ENCODE peak calls at places on chromosomes 2 and 18, in nine cellular contexts. Z, P, O, A, H, N, X, I and L are unnamed samples.

GRCh38 chr2:10370390-10370789 is 67.7 kb downstream of the HPCAL1 start:
- DNase-seq in P (no peak), N (no peak), H (no peak), Z (no peak), A (no peak), O (no peak), I (no peak), X (no peak), L (no peak)

GRCh38 chr2:134919360-134920210 is 963 bp downstream of the CCNT2 start:
- DNase-seq in X (peak), A (peak), P (peak), Z (peak), N (peak), H (no peak), O (no peak), I (no peak), L (no peak)

GRCh38 chr2:110717734-110718133 is 14.6 kb upstream of the ACOXL start:
- DNase-seq in A (no peak), I (no peak), N (no peak), X (no peak), O (no peak), P (no peak), H (no peak), Z (no peak), L (no peak)

GRCh38 chr18:79378416-79379250 is 17.1 kb upstream of the NFATC1 start:
- DNase-seq in H (peak), A (peak), N (peak), Z (peak), O (peak), I (peak), P (peak), X (peak), L (peak)

GRCh38 chr2:105776560-105776928 is 31.8 kb downstream of the NCK2 start:
- DNase-seq in N (no peak), I (no peak), X (no peak), H (no peak), O (no peak), Z (no peak), P (no peak), A (no peak), L (no peak)

GRCh38 chr2:96977631-96978195 is 8.7 kb downstream of the FAM178B start:
- DNase-seq in X (peak), P (peak), H (peak), Z (peak), O (peak), A (no peak), I (no peak), N (peak), L (no peak)

GRCh38 chr2:202577250-202578183 is 57.3 kb upstream of the FAM117B start:
- DNase-seq in N (no peak), O (no peak), P (no peak), Z (no peak), X (no peak), H (no peak), A (no peak), I (no peak), L (no peak)

GRCh38 chr18:76621184-76621583 is 126.1 kb upstream of the ZNF516 start:
- DNase-seq in P (peak), A (no peak), H (peak), X (no peak), O (no peak), N (no peak), I (no peak), Z (no peak), L (no peak)

GRCh38 chr2:66233981-66234380 is 200.9 kb upstream of the MEIS1 start:
- DNase-seq in H (no peak), I (no peak), O (peak), P (no peak), N (no peak), X (no peak), A (no peak), Z (no peak), L (no peak)

GRCh38 chr2:23776021-23776420 is 150.9 kb downstream of the ATAD2B start:
- DNase-seq in Z (no peak), N (no peak), A (no peak), P (no peak), O (no peak), X (no peak), H (no peak), I (no peak), L (no peak)

GRCh38 chr2:96839288-96839874 is 4.4 kb downstream of the ANKRD23 start:
- DNase-seq in P (no peak), N (peak), A (no peak), I (peak), X (peak), H (peak), Z (no peak), O (no peak), L (no peak)

GRCh38 chr2:84905181-84906107 is at the start of gene TMSB10:
- DNase-seq in X (peak), I (peak), N (peak), A (peak), Z (peak), O (peak), P (peak), H (peak), L (peak)

GRCh38 chr2:226414313-226414712 is 385.3 kb downstream of the IRS1 start:
- DNase-seq in P (no peak), I (no peak), N (no peak), X (no peak), H (peak), O (no peak), Z (no peak), A (no peak), L (no peak)

GRCh38 chr2:183541766-183542165 is 417.5 kb downstream of the NUP35 start:
- DNase-seq in N (no peak), I (no peak), O (peak), X (no peak), Z (peak), H (no peak), A (no peak), P (peak), L (no peak)

GRCh38 chr2:197008229-197008628 is 81.7 kb upstream of the PGAP1 start:
- DNase-seq in A (no peak), P (peak), N (no peak), I (no peak), O (no peak), Z (peak), X (no peak), H (peak), L (no peak)

GRCh38 chr2:200199005-200199404 is 107.5 kb upstream of the SPATS2L start:
- DNase-seq in X (no peak), N (no peak), O (no peak), A (no peak), P (no peak), Z (no peak), H (no peak), I (no peak), L (no peak)

GRCh38 chr2:45168731-45169338 is 159.6 kb upstream of the SIX2 start:
- DNase-seq in N (peak), Z (peak), O (peak), H (no peak), A (peak), P (no peak), I (no peak), X (no peak), L (no peak)

GRCh38 chr2:188600536-188601210 is 309.0 kb downstream of the GULP1 start:
- DNase-seq in I (no peak), P (peak), X (no peak), A (no peak), H (peak), O (no peak), N (no peak), Z (no peak), L (no peak)

GRCh38 chr18:42183746-42184145 is 228.7 kb downstream of the PIK3C3 start:
- DNase-seq in O (peak), Z (peak), I (no peak), P (peak), X (no peak), N (no peak), A (no peak), H (peak), L (no peak)

GRCh38 chr18:57276720-57277284 is 75.6 kb upstream of the ST8SIA3 start:
- DNase-seq in H (no peak), X (no peak), P (no peak), Z (no peak), O (no peak), N (no peak), I (no peak), A (no peak), L (no peak)

GRCh38 chr2:16438571-16439294 is 226.9 kb downstream of the CYRIA start:
- DNase-seq in O (no peak), N (no peak), Z (no peak), A (no peak), P (no peak), H (no peak), X (no peak), I (no peak), L (no peak)

DNA sequence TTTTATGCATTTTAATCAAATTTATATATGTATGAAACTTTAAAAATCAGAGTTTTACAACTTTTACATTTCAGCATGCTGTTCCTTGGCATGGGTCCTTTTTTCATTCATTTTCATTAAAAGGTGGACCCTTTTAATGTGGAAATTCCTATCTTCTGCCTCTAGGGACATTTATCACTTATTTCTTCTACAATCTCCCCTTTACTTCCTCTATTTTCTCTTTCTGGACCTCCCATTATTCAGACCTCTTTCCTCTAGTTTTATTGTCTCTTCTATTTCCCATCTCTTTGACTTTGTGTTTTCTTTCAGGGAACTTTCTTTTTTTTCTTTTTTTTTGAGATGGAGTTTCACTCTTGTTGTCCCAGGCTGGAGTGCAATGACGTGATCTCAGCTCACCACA is 5.7 kb downstream of the PROC start:
- DNase-seq in N (no peak), O (no peak), Z (no peak), X (no peak), H (no peak), A (no peak), I (no peak), P (no peak), L (no peak)
- TF ChIP-seq CTCF in N (no peak), O (no peak), Z (no peak), X (no peak), H (no peak), A (no peak), I (no peak), P (no peak), L (no peak)

GRCh38 chr2:181177376-181177775 is 197.0 kb downstream of the UBE2E3 start:
- DNase-seq in X (no peak), N (no peak), O (no peak), P (no peak), A (no peak), H (peak), I (no peak), Z (no peak), L (no peak)

GRCh38 chr2:181174880-181175590 is 194.6 kb downstream of the UBE2E3 start:
- DNase-seq in X (no peak), I (no peak), H (peak), A (peak), P (peak), Z (no peak), O (no peak), N (no peak), L (no peak)

GRCh38 chr2:181176540-181176939 is 196.1 kb downstream of the UBE2E3 start:
- DNase-seq in P (no peak), A (no peak), X (no peak), Z (no peak), H (peak), N (no peak), O (no peak), I (no peak), L (no peak)

GRCh38 chr2:181178130-181178529 is 197.7 kb downstream of the UBE2E3 start:
- DNase-seq in N (no peak), I (no peak), X (no peak), A (no peak), H (no peak), O (no peak), Z (no peak), P (no peak), L (no peak)

GRCh38 chr2:181178823-181179412 is 198.5 kb downstream of the UBE2E3 start:
- DNase-seq in P (no peak), Z (peak), O (peak), N (peak), H (no peak), I (no peak), X (peak), A (no peak), L (no peak)
- TF ChIP-seq CTCF in P (peak), Z (no peak), O (peak), N (no peak), H (peak), I (peak), X (peak), A (peak), L (peak)

GRCh38 chr2:206783718-206784117 is 18.3 kb downstream of the FASTKD2 start:
- DNase-seq in P (no peak), A (no peak), H (no peak), N (no peak), Z (peak), I (no peak), O (peak), X (no peak), L (no peak)
- TF ChIP-seq CTCF in P (peak), A (peak), H (peak), N (no peak), Z (peak), I (no peak), O (peak), X (no peak), L (peak)

GRCh38 chr2:46338674-46339073 is 41.5 kb downstream of the EPAS1 start:
- DNase-seq in I (no peak), H (no peak), P (no peak), Z (no peak), N (no peak), O (no peak), X (no peak), A (no peak), L (no peak)

GRCh38 chr2:46335966-46336436 is 38.8 kb downstream of the EPAS1 start:
- DNase-seq in Z (peak), I (no peak), P (no peak), X (no peak), H (peak), O (peak), N (no peak), A (no peak), L (no peak)

GRCh38 chr2:46339200-46339599 is 42.0 kb downstream of the EPAS1 start:
- DNase-seq in I (no peak), A (no peak), P (no peak), O (no peak), N (no peak), X (no peak), Z (no peak), H (no peak), L (no peak)

GRCh38 chr2:46336560-46336959 is 39.4 kb downstream of the EPAS1 start:
- DNase-seq in P (peak), Z (no peak), H (peak), X (no peak), A (no peak), N (peak), O (no peak), I (no peak), L (no peak)

DNA sequence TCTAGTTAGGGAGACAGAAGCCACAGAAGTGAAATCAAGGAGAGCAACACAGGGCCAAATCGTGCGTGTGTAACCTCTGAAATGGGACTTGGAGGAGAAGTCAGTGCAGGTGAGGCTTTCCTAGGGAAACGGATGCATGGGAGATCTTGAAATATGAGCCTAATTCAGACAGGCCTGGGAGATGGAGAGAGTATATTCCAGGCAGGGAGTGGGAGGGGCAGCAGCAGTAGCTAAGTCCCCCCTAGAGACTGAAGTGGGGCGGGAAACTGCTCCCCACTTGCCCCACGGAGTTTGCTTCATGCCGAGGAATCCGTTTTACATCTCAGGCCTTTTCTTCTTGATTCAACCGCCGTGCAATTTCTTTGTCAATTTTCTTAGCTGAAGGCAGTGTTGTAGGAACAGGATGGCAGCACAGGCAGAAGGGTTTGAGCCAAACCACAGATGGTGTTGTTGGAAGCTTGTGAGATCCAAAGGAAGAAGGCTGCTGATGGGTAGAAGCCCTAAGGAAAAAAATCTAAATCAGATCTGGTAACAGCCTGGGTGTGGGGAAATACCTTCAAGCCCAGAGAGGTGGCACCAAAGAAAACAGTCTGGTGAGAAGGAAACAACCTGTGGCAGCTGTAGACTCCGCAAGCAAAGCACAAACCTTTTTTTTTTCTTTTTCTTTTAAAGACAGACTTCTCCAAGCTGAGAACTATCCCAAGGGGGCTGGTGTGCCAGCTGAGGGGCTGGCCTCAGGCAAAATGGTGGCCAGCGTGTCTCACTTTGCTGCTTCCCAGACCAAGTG is 40.2 kb downstream of the EPAS1 start:
- DNase-seq in H (peak), I (no peak), A (no peak), N (no peak), Z (no peak), P (no peak), O (no peak), X (no peak), L (no peak)
- TF ChIP-seq CTCF in H (no peak), I (no peak), A (no peak), N (no peak), Z (no peak), P (no peak), O (no peak), X (no peak), L (no peak)

GRCh38 chr18:68623342-68623741 is 91.6 kb downstream of the TMX3 start:
- DNase-seq in N (peak), I (no peak), H (peak), O (peak), P (peak), A (peak), Z (peak), X (no peak), L (peak)

DNA sequence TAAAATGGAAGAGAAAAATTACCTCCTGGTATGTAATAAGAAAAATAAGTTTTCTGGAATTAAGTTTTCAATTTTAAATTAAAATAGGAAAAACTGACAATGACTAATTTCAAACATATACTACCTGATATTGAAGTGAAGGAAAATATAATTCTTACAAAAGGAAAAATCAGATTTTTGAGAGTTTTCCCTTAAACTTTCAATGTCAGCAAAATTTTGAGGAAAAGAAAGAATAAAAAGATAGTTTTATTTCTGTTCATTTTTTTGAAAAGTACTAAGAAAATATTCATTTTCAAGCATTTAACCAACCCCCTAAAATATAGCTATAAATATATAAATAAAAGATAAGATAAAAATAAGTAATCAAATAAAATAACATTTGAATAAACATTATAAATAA is 87.1 kb downstream of the TMX3 start:
- DNase-seq in I (no peak), H (no peak), O (no peak), X (no peak), A (no peak), Z (no peak), P (no peak), N (no peak), L (no peak)
- TF ChIP-seq CTCF in I (no peak), H (no peak), O (no peak), X (no peak), A (no peak), Z (no peak), P (no peak), N (no peak), L (no peak)

DNA sequence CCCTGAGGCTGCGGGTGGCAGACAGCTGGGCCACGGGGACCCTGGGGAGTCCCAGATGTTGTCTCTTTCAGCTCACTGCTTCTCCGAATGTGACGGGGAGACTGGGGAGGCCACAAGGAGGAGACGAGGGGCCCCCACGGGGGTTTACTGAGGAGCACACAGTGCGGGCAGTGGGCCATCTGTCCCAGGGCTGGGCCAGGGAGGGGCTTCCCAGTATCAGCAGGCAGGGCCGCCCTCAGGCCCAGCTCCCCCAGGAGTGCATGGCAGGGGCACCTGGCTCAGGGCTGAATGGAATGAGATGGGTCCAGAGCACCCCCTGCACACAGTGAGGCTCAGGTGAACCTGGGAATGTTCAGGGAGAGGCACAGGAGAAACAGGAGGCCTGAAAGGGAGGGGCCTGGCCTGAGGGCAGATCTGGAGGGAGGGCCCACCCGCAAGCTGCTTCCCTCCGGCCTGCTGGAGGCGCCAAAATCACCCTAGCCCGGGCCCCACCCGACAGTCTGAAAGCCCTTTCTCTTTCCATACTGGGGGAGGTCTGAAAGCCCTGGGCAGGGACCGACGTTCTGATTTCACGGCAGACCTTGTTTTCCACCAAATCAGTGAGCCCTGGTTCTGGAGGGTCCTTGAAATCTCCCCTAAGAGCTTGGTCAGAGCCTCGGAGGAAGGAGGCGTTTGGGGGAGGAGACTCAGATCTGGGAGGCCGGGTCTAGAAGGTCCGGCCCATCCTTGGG is 35.5 kb upstream of the PTMA start:
- DNase-seq in H (peak), N (no peak), Z (peak), X (no peak), P (no peak), I (no peak), O (peak), A (peak), L (no peak)
- TF ChIP-seq CTCF in H (peak), N (no peak), Z (peak), X (no peak), P (peak), I (no peak), O (no peak), A (peak), L (peak)